ENCODE peak calls at places on chromosome 13, in ten cellular contexts. H is CD8-positive, alpha-beta T cell; B is osteoblast; T is RWPE1; F is effector memory CD4-positive, alpha-beta T cell; J is cardiac muscle cell; Q is H9; Z is tibial artery; O is AG04450; D is CD4-positive, alpha-beta memory T cell. V is an unnamed sample.

GRCh38 chr13:36323951-36324566 is 22.1 kb downstream of the SPART start:
- DNase-seq in D (no peak), F (no peak), O (no peak), Q (no peak), J (peak; percentile 32), Z (no peak), T (no peak), B (no peak), H (no peak), V (no peak)

GRCh38 chr13:80716610-80717081 is 375.7 kb upstream of the SPRY2 start:
- DNase-seq in B (no peak), T (no peak), H (no peak), J (peak; percentile 83), Z (no peak), D (no peak), F (no peak), O (no peak), Q (no peak), V (no peak)

GRCh38 chr13:24214528-24214927 is 54.0 kb downstream of the SPATA13 start:
- DNase-seq in H (no peak), T (no peak), F (no peak), Z (no peak), D (no peak), O (no peak), B (no peak), J (no peak), Q (no peak), V (no peak)

GRCh38 chr13:50826035-50826434 is 17.5 kb downstream of the DLEU7 start:
- DNase-seq in Q (no peak), B (no peak), O (no peak), J (no peak), D (no peak), F (no peak), T (no peak), H (no peak), Z (no peak), V (no peak)

GRCh38 chr13:28301839-28302238 is 163.5 kb downstream of the PAN3 start:
- DNase-seq in Q (no peak), D (no peak), F (no peak), T (no peak), Z (no peak), J (no peak), H (no peak), O (no peak), B (no peak), V (no peak)

GRCh38 chr13:81048026-81048461 is 707.1 kb upstream of the SPRY2 start:
- DNase-seq in D (no peak), F (no peak), J (no peak), Z (no peak), Q (no peak), H (no peak), T (no peak), B (no peak), O (no peak), V (no peak)

GRCh38 chr13:75621147-75621546 is 15.0 kb upstream of the LMO7 start:
- DNase-seq in J (peak; percentile 37), F (no peak), H (no peak), T (no peak), Q (no peak), B (no peak), D (no peak), Z (no peak), O (peak; percentile 43), V (no peak)

GRCh38 chr13:97372929-97373328 is 61.0 kb upstream of the RAP2A start:
- DNase-seq in B (no peak), F (no peak), Q (no peak), Z (no peak), D (no peak), J (no peak), O (no peak), H (no peak), T (no peak), V (no peak)

GRCh38 chr13:101139076-101139475 is 277.2 kb downstream of the NALCN start:
- DNase-seq in D (no peak), Q (no peak), F (no peak), Z (no peak), B (no peak), H (no peak), T (peak; percentile 2), O (no peak), J (no peak), V (no peak)

GRCh38 chr13:103525530-103525929 is 459.3 kb upstream of the SLC10A2 start:
- DNase-seq in O (no peak), F (no peak), B (no peak), J (no peak), Z (no peak), D (no peak), T (no peak), Q (no peak), H (no peak), V (no peak)

GRCh38 chr13:30186644-30187431 is 120.5 kb downstream of the KATNAL1 start:
- DNase-seq in O (no peak), T (no peak), B (no peak), J (no peak), Z (no peak), D (no peak), H (no peak), Q (peak; percentile 43), F (no peak), V (no peak)

GRCh38 chr13:29210676-29211075 is 384.8 kb downstream of the SLC7A1 start:
- DNase-seq in O (no peak), J (no peak), Q (no peak), B (no peak), D (no peak), T (no peak), Z (no peak), H (no peak), F (no peak), V (no peak)

GRCh38 chr13:46603165-46603603 is 50.2 kb downstream of the LRCH1 start:
- DNase-seq in Z (no peak), D (no peak), O (no peak), F (no peak), B (no peak), T (no peak), H (no peak), J (peak; percentile 44), Q (no peak), V (no peak)

GRCh38 chr13:111006508-111007031 is 91.7 kb upstream of the ANKRD10 start:
- DNase-seq in O (no peak), F (no peak), Q (no peak), Z (peak; percentile 88), B (peak; percentile 93), D (no peak), J (peak; percentile 94), T (no peak), H (no peak), V (no peak)

DNA sequence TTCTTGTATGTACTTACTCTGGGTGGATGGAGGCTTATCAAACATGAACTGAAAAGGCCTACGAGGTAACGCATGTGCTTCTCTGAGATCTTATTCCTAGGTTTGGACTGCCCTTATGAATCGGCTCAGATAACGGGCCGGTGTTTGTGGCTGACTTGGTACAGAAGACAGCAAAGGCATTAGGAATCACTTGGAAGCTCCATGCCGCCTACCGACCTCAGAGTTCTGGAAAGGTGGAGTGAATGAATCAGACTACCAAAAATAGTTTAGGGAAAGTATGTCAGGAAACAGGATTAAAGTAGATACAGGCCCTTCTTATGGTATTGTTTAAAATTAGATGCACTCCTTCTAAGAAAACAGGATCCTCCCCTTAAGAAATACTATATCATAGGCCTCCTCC is 172.4 kb upstream of the PCDH9 start:
- DNase-seq in J (no peak), F (no peak), T (no peak), H (no peak), Q (no peak), Z (no peak), B (no peak), D (no peak), O (no peak), V (peak; percentile 34)
- H3K27ac ChIP-seq in J (no peak overlapping the region), F (no peak overlapping the region), T (no peak overlapping the region), H (no peak overlapping the region), Q (no peak overlapping the region), Z (no peak overlapping the region), B (no peak overlapping the region), D (no peak overlapping the region), O (no peak overlapping the region), V (no peak overlapping the region)

GRCh38 chr13:99894105-99894504 is 77.5 kb downstream of the ZIC5 start:
- DNase-seq in Q (no peak), B (no peak), O (no peak), H (no peak), J (no peak), T (no peak), F (no peak), Z (no peak), D (no peak), V (no peak)

GRCh38 chr13:99892866-99893504 is 78.6 kb downstream of the ZIC5 start:
- DNase-seq in H (no peak), D (no peak), Q (no peak), Z (no peak), O (no peak), T (no peak), F (no peak), J (no peak), B (no peak), V (no peak)

GRCh38 chr13:99892189-99892588 is 79.4 kb downstream of the ZIC5 start:
- DNase-seq in H (no peak), F (no peak), Z (no peak), Q (peak; percentile 81), O (no peak), B (no peak), T (no peak), J (no peak), D (no peak), V (no peak)

GRCh38 chr13:99894835-99895427 is 76.6 kb downstream of the ZIC5 start:
- DNase-seq in F (no peak), H (no peak), O (no peak), J (no peak), T (no peak), D (no peak), Z (no peak), B (peak; percentile 81), Q (no peak), V (no peak)

DNA sequence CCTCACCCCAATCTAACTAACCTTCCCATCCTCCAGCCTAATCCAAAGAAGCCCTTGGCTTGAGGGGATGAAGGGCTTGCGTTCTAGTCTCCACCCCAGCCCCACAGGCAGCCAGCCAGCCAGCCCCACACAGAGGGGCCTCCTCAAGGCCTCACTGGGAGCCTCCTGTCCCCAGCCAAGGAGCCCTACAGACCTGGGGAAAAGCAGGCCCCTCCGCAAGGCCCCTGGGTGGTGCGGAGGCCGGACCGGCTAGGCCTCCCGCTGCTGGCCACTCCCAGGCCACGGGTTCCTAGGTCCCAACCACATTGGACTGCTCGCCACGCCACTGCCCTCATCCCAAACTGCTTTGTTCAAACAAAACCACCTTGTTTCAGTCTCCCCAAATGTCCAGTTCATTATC is 78.0 kb downstream of the ZIC5 start:
- DNase-seq in D (no peak), Q (no peak), H (no peak), T (no peak), Z (no peak), O (no peak), F (no peak), J (no peak), B (no peak), V (no peak)
- H3K27ac ChIP-seq in D (no peak overlapping the region), Q (no peak overlapping the region), H (no peak overlapping the region), T (no peak overlapping the region), Z (no peak overlapping the region), O (no peak overlapping the region), F (no peak overlapping the region), J (no peak overlapping the region), B (no peak overlapping the region), V (peak overlapping the region; percentile 94)

GRCh38 chr13:33236021-33236420 is 49.5 kb downstream of the STARD13 start:
- DNase-seq in O (no peak), Q (no peak), T (peak; percentile 54), J (peak; percentile 61), H (no peak), F (no peak), Z (no peak), D (no peak), B (peak; percentile 80), V (no peak)
- H3K27ac ChIP-seq in O (peak overlapping the region; percentile 76), Q (no peak overlapping the region), T (peak overlapping the region; percentile 81), J (no peak overlapping the region), H (no peak overlapping the region), F (no peak overlapping the region), Z (peak overlapping the region; percentile 36), D (no peak overlapping the region), B (peak overlapping the region; percentile 85), V (no peak overlapping the region)

GRCh38 chr13:77898097-77898496 is 20.5 kb downstream of the EDNRB start:
- DNase-seq in Z (no peak), J (peak; percentile 62), H (no peak), Q (no peak), O (no peak), B (no peak), T (no peak), D (no peak), F (no peak), V (no peak)
- H3K27ac ChIP-seq in Z (no peak overlapping the region), J (no peak overlapping the region), H (no peak overlapping the region), Q (no peak overlapping the region), O (no peak overlapping the region), B (no peak overlapping the region), T (no peak overlapping the region), D (no peak overlapping the region), F (no peak overlapping the region), V (no peak overlapping the region)

V was measured in caudate nucleus.